ENCODE peak calls at places on chromosomes 12 and 14, in five cellular contexts. D is colonic mucosa, X is choroid plexus epithelial cell, K is adrenal gland, B is tibial artery. M is an unnamed sample.

GRCh38 chr12:55653031-55653430 is 16.3 kb downstream of the OR10P1 start:
- DNase-seq in K (no peak), X (no peak), B (no peak), D (no peak), M (no peak)

GRCh38 chr14:49999826-50000214 is 106.9 kb downstream of the ARF6 start:
- DNase-seq in B (no peak), K (no peak), D (no peak), X (no peak), M (no peak)

GRCh38 chr12:117853600-117853999 is 115.2 kb downstream of the KSR2 start:
- DNase-seq in D (peak; percentile 36), B (no peak), K (no peak), X (no peak), M (no peak)

GRCh38 chr14:66662374-66662773 is 154.4 kb downstream of the GPHN start:
- DNase-seq in D (no peak), X (peak; percentile 63), K (peak; percentile 24), B (no peak), M (no peak)

GRCh38 chr12:76915381-76916169 is 36.8 kb upstream of the CSRP2 start:
- DNase-seq in X (peak; percentile 38), B (no peak), D (no peak), K (no peak), M (peak; percentile 89)

GRCh38 chr12:129870146-129870545 is 33.7 kb downstream of the TMEM132D start:
- DNase-seq in X (no peak), K (no peak), D (no peak), B (no peak), M (no peak)

GRCh38 chr12:90677552-90677951 is 277.4 kb downstream of the CCER1 start:
- DNase-seq in K (no peak), B (no peak), D (no peak), X (no peak), M (peak; percentile 41)

GRCh38 chr14:99756796-99757195 is 36.4 kb upstream of the EML1 start:
- DNase-seq in K (no peak), B (peak; percentile 64), X (no peak), D (no peak), M (no peak)

GRCh38 chr14:71362920-71363584 is 455.8 kb downstream of the PCNX1 start:
- DNase-seq in D (no peak), B (no peak), X (peak; percentile 87), K (peak; percentile 27), M (no peak)

GRCh38 chr14:90061849-90062794 is at the start of gene KCNK13:
- DNase-seq in D (peak; percentile 23), K (peak; percentile 21), B (no peak), X (no peak), M (no peak)

GRCh38 chr12:42129595-42130204 is 15.0 kb downstream of the GXYLT1 start:
- DNase-seq in X (peak; percentile 89), D (peak; percentile 28), B (no peak), K (peak; percentile 67), M (peak; percentile 82)

GRCh38 chr12:52688481-52688880 is 8.3 kb upstream of the KRT1 start:
- DNase-seq in D (no peak), X (no peak), B (no peak), K (no peak), M (no peak)

GRCh38 chr12:118164798-118165486 is 29.0 kb downstream of the PEBP1 start:
- DNase-seq in X (peak; percentile 69), K (peak; percentile 54), D (no peak), B (no peak), M (peak; percentile 11)

GRCh38 chr12:129696952-129697351 is 206.9 kb downstream of the TMEM132D start:
- DNase-seq in X (peak; percentile 68), D (no peak), B (no peak), K (peak; percentile 5), M (no peak)

GRCh38 chr12:122862872-122863701 is 27.8 kb downstream of the HIP1R start:
- DNase-seq in X (no peak), D (peak; percentile 91), B (peak; percentile 63), K (peak; percentile 54), M (peak; percentile 81)

GRCh38 chr14:63650336-63650952 is 8.8 kb upstream of the WDR89 start:
- DNase-seq in K (no peak), D (no peak), X (no peak), B (no peak), M (no peak)

GRCh38 chr14:68340262-68340661 is 452.6 kb downstream of the ZFP36L1 start:
- DNase-seq in X (no peak), B (no peak), D (no peak), K (no peak), M (no peak)

GRCh38 chr14:54169254-54169924 is 212.8 kb upstream of the BMP4 start:
- DNase-seq in D (no peak), K (no peak), B (no peak), X (no peak), M (no peak)

GRCh38 chr12:95529693-95530225 is 21.5 kb downstream of the USP44 start:
- DNase-seq in D (no peak), B (no peak), K (no peak), X (no peak), M (no peak)

DNA sequence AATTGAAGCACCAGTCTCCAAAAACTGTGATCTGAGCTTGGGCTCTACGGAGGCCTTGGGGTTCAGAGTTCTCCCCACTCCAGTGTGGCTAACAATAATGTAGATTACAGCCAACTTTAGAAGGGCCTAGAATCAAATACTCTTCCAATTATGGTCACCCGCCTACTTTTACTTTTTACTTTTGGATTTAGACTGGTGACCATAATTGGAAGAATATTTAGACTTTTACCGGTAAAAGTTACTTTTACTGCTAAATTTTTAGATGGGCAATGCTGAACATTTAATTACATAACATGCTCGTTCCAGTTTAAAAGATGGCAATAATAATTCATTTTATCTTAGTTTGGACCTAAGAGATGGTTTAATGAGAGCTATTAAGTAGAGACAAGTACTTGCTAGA is 39.2 kb downstream of the PPTC7 start:
- DNase-seq in B (no peak), X (no peak), K (no peak), D (no peak), M (no peak)
- H3K4me3 ChIP-seq in B (peak overlapping the region; percentile 4), X (no peak overlapping the region), K (no peak overlapping the region), D (no peak overlapping the region), M (no peak overlapping the region)

GRCh38 chr12:119225454-119225853 is 46.7 kb downstream of the HSPB8 start:
- DNase-seq in B (no peak), K (no peak), X (no peak), D (no peak), M (no peak)
- TF ChIP-seq CTCF in B (no peak), K (no peak), X (no peak), D (no peak), M (no peak)

GRCh38 chr12:13404111-13404628 is 207.6 kb downstream of the EMP1 start:
- DNase-seq in K (no peak), B (no peak), X (no peak), D (no peak), M (no peak)
- H3K4me3 ChIP-seq in K (no peak overlapping the region), B (no peak overlapping the region), X (no peak overlapping the region), D (peak overlapping the region; percentile 5), M (no peak overlapping the region)

GRCh38 chr12:81992461-81992860 is 233.3 kb upstream of the PPFIA2 start:
- DNase-seq in K (peak; percentile 4), X (peak; percentile 26), B (no peak), D (no peak), M (no peak)
- TF ChIP-seq CTCF in K (peak; percentile 8), X (peak; percentile 34), B (peak; percentile 49), D (no peak), M (peak; percentile 27)

M was measured in LNCaP clone FGC.